ENCODE peak calls at places on chromosomes 7 and 10, in nine cellular contexts. R is A549, B is HCT116, U is GM23338, M is HL-60, A is SK-N-SH, X is HepG2, V is K562, O is GM12878. P is an unnamed sample.

GRCh38 chr10:21733710-21734109 is 199.7 kb downstream of the MLLT10 start:
- DNase-seq in R (no peak), B (no peak), U (no peak), M (no peak), A (no peak), X (no peak), V (no peak), O (no peak), P (no peak)

GRCh38 chr7:44824894-44825526 is 22.9 kb downstream of the H2AZ2 start:
- DNase-seq in R (no peak), B (no peak), U (no peak), M (no peak), A (no peak), X (no peak), V (no peak), O (no peak), P (no peak)

GRCh38 chr10:33722067-33722466 is 387.6 kb upstream of the NRP1 start:
- DNase-seq in R (no peak), B (no peak), U (peak), M (no peak), A (no peak), X (no peak), V (no peak), O (no peak), P (no peak)

GRCh38 chr7:16904086-16904485 is 22.3 kb upstream of the AGR3 start:
- DNase-seq in R (no peak), B (no peak), U (no peak), M (no peak), A (no peak), X (no peak), V (no peak), O (no peak), P (no peak)

GRCh38 chr7:20241491-20242261 is 24.5 kb upstream of the MACC1 start:
- DNase-seq in R (no peak), B (no peak), U (no peak), M (peak), A (no peak), X (peak), V (no peak), O (peak), P (no peak)

GRCh38 chr10:128055061-128055868 is 71.0 kb downstream of the MKI67 start:
- DNase-seq in R (no peak), B (no peak), U (no peak), M (no peak), A (no peak), X (no peak), V (no peak), O (no peak), P (no peak)

GRCh38 chr7:71244023-71244422 is 112.1 kb downstream of the GALNT17 start:
- DNase-seq in R (no peak), B (no peak), U (peak), M (no peak), A (no peak), X (no peak), V (no peak), O (no peak), P (no peak)

GRCh38 chr7:76397409-76398183 is 11.9 kb downstream of the SSC4D start:
- DNase-seq in R (peak), B (no peak), U (peak), M (peak), A (peak), X (no peak), V (peak), O (peak), P (no peak)

GRCh38 chr10:79145174-79145483 is 76.4 kb downstream of the ZMIZ1 start:
- DNase-seq in R (no peak), B (no peak), U (no peak), M (no peak), A (no peak), X (no peak), V (no peak), O (no peak), P (no peak)

GRCh38 chr10:99661370-99661749 is 2.1 kb downstream of the ENTPD7 start:
- DNase-seq in R (peak), B (no peak), U (no peak), M (no peak), A (no peak), X (no peak), V (no peak), O (no peak), P (peak)

GRCh38 chr7:103934508-103934907 is 55.0 kb downstream of the RELN start:
- DNase-seq in R (no peak), B (no peak), U (peak), M (no peak), A (no peak), X (no peak), V (no peak), O (no peak), P (no peak)

GRCh38 chr10:86003201-86003621 is 363.4 kb downstream of the GRID1 start:
- DNase-seq in R (no peak), B (no peak), U (no peak), M (no peak), A (no peak), X (no peak), V (no peak), O (no peak), P (no peak)

GRCh38 chr7:107327986-107328569 is 141.8 kb upstream of the GPR22 start:
- DNase-seq in R (peak), B (no peak), U (no peak), M (no peak), A (no peak), X (no peak), V (no peak), O (no peak), P (no peak)

GRCh38 chr7:39130304-39130703 is 152.6 kb downstream of the POU6F2 start:
- DNase-seq in R (no peak), B (no peak), U (no peak), M (no peak), A (no peak), X (no peak), V (no peak), O (no peak), P (no peak)

GRCh38 chr7:7851381-7851780 is 117.2 kb upstream of the GLCCI1 start:
- DNase-seq in R (no peak), B (no peak), U (no peak), M (no peak), A (no peak), X (no peak), V (no peak), O (no peak), P (no peak)

GRCh38 chr7:12757443-12757842 is 70.0 kb downstream of the ARL4A start:
- DNase-seq in R (peak), B (no peak), U (no peak), M (no peak), A (no peak), X (no peak), V (no peak), O (no peak), P (no peak)

GRCh38 chr7:103797647-103798307 is 191.7 kb downstream of the RELN start:
- DNase-seq in R (no peak), B (no peak), U (no peak), M (no peak), A (no peak), X (no peak), V (no peak), O (no peak), P (no peak)

GRCh38 chr7:99290980-99291607 is 18.5 kb downstream of the MYH16 start:
- DNase-seq in R (peak), B (no peak), U (no peak), M (no peak), A (no peak), X (no peak), V (no peak), O (no peak), P (no peak)

GRCh38 chr10:96930469-96930868 is 98.4 kb downstream of the LCOR start:
- DNase-seq in R (no peak), B (no peak), U (no peak), M (no peak), A (no peak), X (no peak), V (no peak), O (no peak), P (no peak)
- TF ChIP-seq REST in R (no peak), B (no peak), U (no peak), M (no peak), A (no peak), X (no peak), V (no peak), O (no peak), P (no peak)

GRCh38 chr10:59843733-59844132 is 62.6 kb downstream of the CCDC6 start:
- DNase-seq in R (no peak), B (no peak), U (no peak), M (no peak), A (no peak), X (no peak), V (no peak), O (no peak), P (no peak)
- H3K4me3 ChIP-seq in R (no peak), B (no peak), U (no peak), M (no peak), A (no peak), X (no peak), V (no peak), O (no peak), P (no peak)

GRCh38 chr10:110508389-110508788 is 10.7 kb downstream of the DUSP5 start:
- DNase-seq in R (no peak), B (no peak), U (no peak), M (no peak), A (no peak), X (no peak), V (no peak), O (no peak), P (no peak)

GRCh38 chr10:110508806-110509544 is 11.3 kb downstream of the DUSP5 start:
- DNase-seq in R (no peak), B (no peak), U (no peak), M (no peak), A (no peak), X (no peak), V (no peak), O (no peak), P (no peak)

GRCh38 chr10:110510086-110510485 is 12.4 kb downstream of the DUSP5 start:
- DNase-seq in R (no peak), B (no peak), U (no peak), M (no peak), A (no peak), X (no peak), V (no peak), O (no peak), P (no peak)

GRCh38 chr10:110510730-110511129 is 13.0 kb downstream of the DUSP5 start:
- DNase-seq in R (no peak), B (no peak), U (no peak), M (no peak), A (no peak), X (no peak), V (no peak), O (no peak), P (no peak)

GRCh38 chr10:110509560-110509959 is 11.9 kb downstream of the DUSP5 start:
- DNase-seq in R (no peak), B (no peak), U (no peak), M (no peak), A (no peak), X (no peak), V (no peak), O (no peak), P (no peak)
- H3K27ac ChIP-seq in R (no peak), B (no peak), U (no peak), M (no peak), A (no peak), X (no peak), V (no peak), O (no peak), P (no peak)

GRCh38 chr10:98006266-98006665 is 24.2 kb downstream of the CRTAC1 start:
- DNase-seq in R (no peak), B (no peak), U (peak), M (no peak), A (peak), X (no peak), V (peak), O (no peak), P (no peak)
- TF ChIP-seq REST in R (no peak), B (no peak), U (no peak), M (no peak), A (no peak), X (no peak), V (no peak), O (no peak), P (no peak)

DNA sequence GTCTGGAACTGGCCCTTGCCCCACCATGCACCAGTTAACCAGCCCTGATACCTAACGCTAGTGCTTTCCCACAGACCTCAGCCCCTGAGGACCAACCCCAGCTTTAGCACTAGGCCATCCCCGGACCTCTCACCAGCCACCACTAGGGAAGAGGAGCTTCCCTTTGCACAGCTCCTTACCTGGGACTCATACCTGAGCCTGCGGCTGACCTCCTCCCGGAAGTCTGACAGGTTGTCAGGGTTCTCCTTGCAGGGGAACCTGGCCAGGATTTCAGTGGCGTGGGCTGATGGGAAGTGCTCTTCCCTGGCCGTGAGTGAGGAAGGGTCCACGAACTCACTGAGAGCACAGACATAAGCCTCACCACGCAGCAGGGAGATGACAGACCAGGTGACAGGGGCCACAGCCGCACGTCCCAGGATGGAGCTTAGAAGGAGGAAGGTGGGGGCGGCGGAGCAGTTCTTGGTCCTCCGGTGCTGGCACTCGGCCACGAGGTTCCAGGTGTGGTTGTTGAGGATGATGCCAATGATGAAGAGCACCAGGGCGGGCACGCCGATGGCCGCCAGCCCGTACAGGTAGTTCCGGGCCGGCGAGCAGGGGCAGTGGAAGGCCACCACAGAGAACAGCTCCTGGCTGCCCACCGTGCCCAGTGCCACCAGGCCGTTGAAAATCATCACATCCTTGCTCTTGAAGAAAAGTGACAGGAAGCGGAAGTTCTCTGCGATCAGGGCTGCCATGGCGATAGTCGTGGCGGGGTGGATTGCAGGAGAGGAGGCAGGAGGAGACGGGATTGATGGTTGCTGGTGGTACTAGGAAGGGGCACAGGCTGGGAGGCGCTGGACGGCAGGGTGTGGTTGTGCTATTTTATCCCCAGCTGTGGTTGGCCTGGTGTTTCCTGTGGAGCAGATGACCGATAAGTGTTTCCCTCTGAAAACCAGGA is 2.7 kb downstream of the CALHM2 start:
- DNase-seq in R (no peak), B (no peak), U (no peak), M (no peak), A (no peak), X (no peak), V (no peak), O (no peak), P (no peak)
- H3K4me3 ChIP-seq in R (no peak), B (no peak), U (no peak), M (no peak), A (no peak), X (no peak), V (no peak), O (peak), P (no peak)

GRCh38 chr10:24643679-24644209 is 79.9 kb downstream of the ARHGAP21 start:
- DNase-seq in R (no peak), B (peak), U (no peak), M (no peak), A (no peak), X (no peak), V (peak), O (no peak), P (no peak)

GRCh38 chr10:24645022-24645421 is 78.7 kb downstream of the ARHGAP21 start:
- DNase-seq in R (no peak), B (no peak), U (no peak), M (no peak), A (no peak), X (no peak), V (no peak), O (no peak), P (no peak)

GRCh38 chr10:24639124-24639523 is 84.6 kb downstream of the ARHGAP21 start:
- DNase-seq in R (no peak), B (no peak), U (no peak), M (no peak), A (no peak), X (no peak), V (no peak), O (no peak), P (no peak)

GRCh38 chr10:24645784-24646183 is 77.9 kb downstream of the ARHGAP21 start:
- DNase-seq in R (no peak), B (no peak), U (no peak), M (no peak), A (no peak), X (no peak), V (peak), O (no peak), P (peak)

GRCh38 chr10:24642921-24643678 is 80.6 kb downstream of the ARHGAP21 start:
- DNase-seq in R (peak), B (peak), U (peak), M (peak), A (peak), X (peak), V (peak), O (peak), P (peak)
- H3K27ac ChIP-seq in R (peak), B (no peak), U (no peak), M (no peak), A (no peak), X (peak), V (peak), O (no peak), P (no peak)

GRCh38 chr7:3300221-3300650 is 816 bp upstream of the SDK1 start:
- DNase-seq in R (peak), B (no peak), U (peak), M (no peak), A (peak), X (peak), V (no peak), O (no peak), P (no peak)
- TF ChIP-seq REST in R (no peak), B (no peak), U (no peak), M (no peak), A (no peak), X (no peak), V (no peak), O (no peak), P (no peak)

GRCh38 chr7:100545636-100546128 is 6.7 kb downstream of the AGFG2 start:
- DNase-seq in R (peak), B (peak), U (peak), M (no peak), A (peak), X (peak), V (peak), O (peak), P (peak)
- H3K4me3 ChIP-seq in R (peak), B (peak), U (no peak), M (no peak), A (no peak), X (peak), V (no peak), O (peak), P (no peak)

P was measured in Panc1.